ENCODE peak calls at places on chromosomes 16 and 17, in ten cellular contexts. J is K562, G is heart right ventricle, P is HepG2, X is upper lobe of left lung, N is IMR-90, M is Panc1, A is lung, R is heart left ventricle, S is upper lobe of right lung. K is an unnamed sample.

GRCh38 chr17:78956254-78956653 is 23.5 kb downstream of the LGALS3BP start:
- ATAC-seq in J (no peak), G (no peak), P (no peak), X (no peak), N (no peak), M (no peak), A (no peak), R (no peak), S (no peak), K (no peak)

GRCh38 chr16:1667271-1667670 is 10.8 kb upstream of the JPT2 start:
- ATAC-seq in J (no peak), G (no peak), P (peak; percentile 28), X (no peak), N (no peak), M (peak; percentile 77), A (no peak), R (no peak), S (no peak), K (no peak)

GRCh38 chr17:74604200-74604599 is 12.1 kb upstream of the CD300LD start:
- ATAC-seq in J (no peak), G (no peak), P (no peak), X (no peak), N (no peak), M (no peak), A (no peak), R (no peak), S (no peak), K (no peak)

GRCh38 chr16:24054649-24055560 is 201.2 kb upstream of the CACNG3 start:
- ATAC-seq in J (no peak), G (no peak), P (no peak), X (no peak), N (no peak), M (no peak), A (no peak), R (no peak), S (no peak), K (no peak)

GRCh38 chr16:14268073-14268472 is 197.0 kb downstream of the MRTFB start:
- ATAC-seq in J (no peak), G (no peak), P (no peak), X (no peak), N (no peak), M (no peak), A (no peak), R (no peak), S (no peak), K (no peak)

GRCh38 chr16:2009302-2009711 is 314 bp downstream of the ZNF598 start:
- ATAC-seq in J (peak; percentile 32), G (no peak), P (peak; percentile 6), X (peak; percentile 4), N (peak; percentile 36), M (peak; percentile 39), A (no peak), R (no peak), S (peak; percentile 0), K (peak; percentile 21)

GRCh38 chr17:35614835-35615234 is 27.7 kb downstream of the AP2B1 start:
- ATAC-seq in J (no peak), G (no peak), P (no peak), X (no peak), N (no peak), M (no peak), A (no peak), R (no peak), S (no peak), K (peak; percentile 69)

GRCh38 chr16:71383054-71383773 is 24.7 kb downstream of the CALB2 start:
- ATAC-seq in J (peak; percentile 51), G (no peak), P (peak; percentile 53), X (peak; percentile 14), N (no peak), M (no peak), A (peak; percentile 37), R (no peak), S (no peak), K (no peak)

GRCh38 chr16:87345721-87346424 is 28.7 kb upstream of the C16orf95 start:
- ATAC-seq in J (no peak), G (no peak), P (no peak), X (no peak), N (no peak), M (no peak), A (no peak), R (no peak), S (no peak), K (no peak)

GRCh38 chr16:87348616-87349157 is 31.5 kb upstream of the C16orf95 start:
- ATAC-seq in J (no peak), G (no peak), P (no peak), X (no peak), N (no peak), M (no peak), A (no peak), R (no peak), S (no peak), K (no peak)

GRCh38 chr16:87346517-87347060 is 29.4 kb upstream of the C16orf95 start:
- ATAC-seq in J (no peak), G (no peak), P (no peak), X (no peak), N (no peak), M (no peak), A (no peak), R (no peak), S (no peak), K (no peak)

GRCh38 chr16:87350031-87350430 is 32.8 kb upstream of the C16orf95 start:
- ATAC-seq in J (no peak), G (no peak), P (no peak), X (no peak), N (no peak), M (no peak), A (no peak), R (no peak), S (no peak), K (no peak)

DNA sequence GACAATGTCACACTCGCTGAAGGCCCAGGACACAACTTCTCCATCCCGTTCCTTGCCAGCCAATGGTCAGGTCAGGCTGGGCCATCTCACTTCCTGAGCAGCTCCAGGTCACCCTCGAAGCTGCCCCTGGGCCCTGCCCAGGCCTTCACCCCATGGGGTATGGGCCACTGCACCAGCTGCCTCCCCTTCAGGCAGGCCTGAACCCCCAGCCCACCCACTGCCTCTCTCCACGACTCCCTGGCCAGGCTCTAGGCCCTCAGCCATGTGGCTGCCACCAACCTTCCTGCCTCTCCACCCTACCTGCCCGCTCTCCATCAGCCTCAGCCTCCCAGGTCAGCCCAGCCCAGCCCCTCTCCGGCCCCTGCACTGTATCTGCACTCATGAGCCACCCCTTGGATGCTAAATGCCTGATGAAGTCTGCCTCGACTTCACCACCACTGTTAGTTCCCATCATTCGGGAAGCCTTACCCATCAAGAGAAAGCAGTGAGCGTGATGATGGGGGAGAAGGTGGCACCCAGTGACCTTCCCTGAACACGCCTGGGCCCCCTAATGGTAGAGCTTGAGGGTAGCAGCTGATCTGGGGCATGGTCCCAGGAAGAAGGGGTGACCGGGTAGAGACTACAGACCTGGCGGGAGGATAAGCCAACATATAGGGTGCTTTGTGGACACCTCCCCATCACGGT is 30.9 kb upstream of the C16orf95 start:
- ATAC-seq in J (no peak), G (no peak), P (peak; percentile 22), X (no peak), N (no peak), M (no peak), A (no peak), R (no peak), S (no peak), K (no peak)
- TF ChIP-seq CTCF in J (no peak), G (no peak), P (peak; percentile 33), X (no peak), N (no peak), M (no peak), A (no peak), R (no peak), S (no peak), K (no peak)

GRCh38 chr17:45896803-45897693 is 2.7 kb downstream of the MAPT start:
- ATAC-seq in J (no peak), G (no peak), P (no peak), X (no peak), N (no peak), M (no peak), A (no peak), R (no peak), S (no peak), K (no peak)

GRCh38 chr17:45894022-45894784 is at the start of gene MAPT:
- ATAC-seq in J (peak; percentile 99), G (peak; percentile 95), P (peak; percentile 89), X (peak; percentile 99), N (peak; percentile 100), M (peak; percentile 96), A (peak; percentile 97), R (peak; percentile 83), S (peak; percentile 99), K (peak; percentile 98)

GRCh38 chr17:45895304-45895968 is 1.1 kb downstream of the MAPT start:
- ATAC-seq in J (no peak), G (peak; percentile 6), P (peak; percentile 51), X (no peak), N (no peak), M (no peak), A (no peak), R (peak; percentile 28), S (no peak), K (no peak)

GRCh38 chr17:45895969-45896793 is 1.8 kb downstream of the MAPT start:
- ATAC-seq in J (no peak), G (no peak), P (no peak), X (no peak), N (no peak), M (no peak), A (no peak), R (no peak), S (no peak), K (no peak)

DNA sequence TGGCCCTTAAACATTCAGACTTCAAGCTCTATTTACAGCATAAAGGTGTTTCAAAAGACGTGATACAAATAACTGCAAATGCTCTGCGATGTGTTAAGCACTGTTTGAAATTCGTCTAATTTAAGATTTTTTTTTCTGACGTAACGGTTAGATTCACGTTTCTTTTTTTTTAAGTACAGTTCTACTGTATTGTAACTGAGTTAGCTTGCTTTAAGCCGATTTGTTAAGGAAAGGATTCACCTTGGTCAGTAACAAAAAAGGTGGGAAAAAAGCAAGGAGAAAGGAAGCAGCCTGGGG is 681 bp upstream of the MAPT start:
- ATAC-seq in J (no peak), G (no peak), P (no peak), X (no peak), N (no peak), M (no peak), A (no peak), R (no peak), S (no peak), K (no peak)
- H3K27ac ChIP-seq in J (peak overlapping the region; percentile 72), G (peak overlapping the region; percentile 65), P (no peak overlapping the region), X (no peak overlapping the region), N (no peak overlapping the region), M (peak overlapping the region; percentile 88), A (peak overlapping the region; percentile 21), R (peak overlapping the region; percentile 83), S (peak overlapping the region; percentile 68), K (no peak overlapping the region)

GRCh38 chr16:57549730-57550129 is 7.3 kb downstream of the ADGRG5 start:
- ATAC-seq in J (no peak), G (no peak), P (no peak), X (no peak), N (no peak), M (no peak), A (no peak), R (no peak), S (no peak), K (no peak)
- H3K4me1 ChIP-seq in J (no peaks in the 10 kb centered on the region), G (no peaks in the 10 kb centered on the region), P (no peaks in the 10 kb centered on the region), X (no peaks in the 10 kb centered on the region), N (no peaks in the 10 kb centered on the region), M (no peaks in the 10 kb centered on the region), A (no peaks in the 10 kb centered on the region), R (no peaks in the 10 kb centered on the region), S (no peaks in the 10 kb centered on the region), K (no peaks in the 10 kb centered on the region)

DNA sequence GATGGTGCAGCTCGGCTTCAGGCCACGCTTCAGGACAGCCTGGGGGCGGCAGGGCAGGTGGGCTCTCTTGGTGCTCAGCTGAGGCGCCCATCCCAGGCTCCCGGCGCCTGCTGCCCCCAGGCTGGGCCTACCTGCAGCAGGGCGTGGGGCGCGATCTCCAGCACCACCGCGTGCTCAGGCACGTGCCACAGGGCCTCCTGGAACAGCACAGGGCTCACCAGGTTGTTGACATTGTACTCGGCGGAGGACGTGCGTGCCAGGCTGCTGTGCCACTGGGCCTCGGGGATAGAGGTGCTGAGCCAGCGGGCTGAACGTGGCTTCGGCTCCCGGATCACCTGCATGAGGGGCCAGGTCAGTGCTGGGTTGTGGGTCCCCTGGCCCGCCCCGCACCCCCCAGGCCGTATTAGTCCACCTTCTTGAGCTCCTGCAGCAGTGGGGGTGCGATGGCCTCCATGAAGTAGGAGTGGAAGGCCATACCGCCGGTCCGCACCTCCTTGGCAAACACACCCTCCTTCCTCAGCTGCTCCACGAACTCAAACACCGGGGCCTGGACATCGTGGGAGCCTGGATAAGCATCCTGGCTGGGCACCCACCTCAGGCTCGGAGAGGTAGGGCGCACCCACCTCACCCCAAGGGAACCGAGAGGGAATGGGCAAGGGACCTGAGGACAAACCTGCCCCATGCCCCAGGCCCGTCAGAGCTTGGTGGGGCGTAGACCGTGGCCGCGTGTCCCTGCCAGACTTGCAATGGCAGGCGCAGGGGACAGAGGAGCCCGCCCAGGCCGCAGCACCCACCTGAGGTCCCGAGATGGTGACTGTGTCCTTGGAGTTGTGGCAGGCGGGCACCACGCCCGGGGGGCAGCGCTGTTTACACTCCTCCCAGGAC is 9.0 kb downstream of the FASN start:
- ATAC-seq in J (no peak), G (no peak), P (no peak), X (no peak), N (no peak), M (no peak), A (no peak), R (no peak), S (no peak), K (no peak)
- TF ChIP-seq CTCF in J (no peak), G (no peak), P (no peak), X (no peak), N (no peak), M (no peak), A (no peak), R (no peak), S (no peak), K (no peak)

K was measured in gastroesophageal sphincter.